ENCODE peak calls at places on chromosomes 11 and 22, in six cellular contexts. One of them, this sample, is unnamed.

GRCh38 chr11:100687630-100688395 is 725 bp downstream of the ARHGAP42 start:
- DNase-seq in NB4: peak
- DNase-seq in upper lobe of left lung: no peak
- DNase-seq in stomach: peak
- DNase-seq in K562: peak
- DNase-seq in Peyer's patch: peak
- DNase-seq in this sample: no peak

GRCh38 chr11:17395978-17396377 is 7.5 kb upstream of the KCNJ11 start:
- DNase-seq in NB4: no peak
- DNase-seq in upper lobe of left lung: no peak
- DNase-seq in stomach: no peak
- DNase-seq in K562: no peak
- DNase-seq in Peyer's patch: no peak
- DNase-seq in this sample: no peak

GRCh38 chr22:42360348-42360747 is 71.9 kb downstream of the NFAM1 start:
- DNase-seq in NB4: no peak
- DNase-seq in upper lobe of left lung: no peak
- DNase-seq in stomach: peak
- DNase-seq in K562: no peak
- DNase-seq in Peyer's patch: no peak
- DNase-seq in this sample: no peak

GRCh38 chr11:116613201-116613910 is 159.4 kb downstream of the BUD13 start:
- DNase-seq in NB4: no peak
- DNase-seq in upper lobe of left lung: peak
- DNase-seq in stomach: peak
- DNase-seq in K562: no peak
- DNase-seq in Peyer's patch: no peak
- DNase-seq in this sample: no peak

GRCh38 chr11:46455816-46456215 is 64.2 kb upstream of the CHRM4 start:
- DNase-seq in NB4: no peak
- DNase-seq in upper lobe of left lung: no peak
- DNase-seq in stomach: no peak
- DNase-seq in K562: no peak
- DNase-seq in Peyer's patch: no peak
- DNase-seq in this sample: no peak

GRCh38 chr11:128904872-128905344 is 13.8 kb downstream of the KCNJ5 start:
- DNase-seq in NB4: peak
- DNase-seq in upper lobe of left lung: no peak
- DNase-seq in stomach: no peak
- DNase-seq in K562: peak
- DNase-seq in Peyer's patch: peak
- DNase-seq in this sample: no peak

GRCh38 chr11:36339899-36340298 is 43.8 kb downstream of the PRR5L start:
- DNase-seq in NB4: no peak
- DNase-seq in upper lobe of left lung: no peak
- DNase-seq in stomach: no peak
- DNase-seq in K562: no peak
- DNase-seq in Peyer's patch: no peak
- DNase-seq in this sample: no peak

GRCh38 chr11:131136476-131136875 is 220.2 kb upstream of the SNX19 start:
- DNase-seq in NB4: no peak
- DNase-seq in upper lobe of left lung: no peak
- DNase-seq in stomach: no peak
- DNase-seq in K562: no peak
- DNase-seq in Peyer's patch: no peak
- DNase-seq in this sample: no peak

GRCh38 chr11:74090701-74091100 is 80.1 kb downstream of the C2CD3 start:
- DNase-seq in NB4: peak
- DNase-seq in upper lobe of left lung: no peak
- DNase-seq in stomach: no peak
- DNase-seq in K562: no peak
- DNase-seq in Peyer's patch: no peak
- DNase-seq in this sample: no peak

GRCh38 chr11:75635009-75635909 is 33.6 kb downstream of the MAP6 start:
- DNase-seq in NB4: no peak
- DNase-seq in upper lobe of left lung: no peak
- DNase-seq in stomach: no peak
- DNase-seq in K562: no peak
- DNase-seq in Peyer's patch: no peak
- DNase-seq in this sample: no peak

GRCh38 chr11:62928011-62928410 is 6.8 kb upstream of the CHRM1 start:
- DNase-seq in NB4: no peak
- DNase-seq in upper lobe of left lung: peak
- DNase-seq in stomach: no peak
- DNase-seq in K562: no peak
- DNase-seq in Peyer's patch: no peak
- DNase-seq in this sample: no peak

GRCh38 chr11:68583047-68583446 is 101.3 kb upstream of the GAL start:
- DNase-seq in NB4: no peak
- DNase-seq in upper lobe of left lung: no peak
- DNase-seq in stomach: no peak
- DNase-seq in K562: no peak
- DNase-seq in Peyer's patch: no peak
- DNase-seq in this sample: no peak

GRCh38 chr22:36467946-36468345 is 13.5 kb downstream of the TXN2 start:
- DNase-seq in NB4: peak
- DNase-seq in upper lobe of left lung: no peak
- DNase-seq in stomach: no peak
- DNase-seq in K562: peak
- DNase-seq in Peyer's patch: no peak
- DNase-seq in this sample: no peak
- TF ChIP-seq POLR2A in NB4: no peak
- TF ChIP-seq POLR2A in upper lobe of left lung: no peak
- TF ChIP-seq POLR2A in stomach: no peak
- TF ChIP-seq POLR2A in K562: no peak
- TF ChIP-seq POLR2A in Peyer's patch: no peak
- TF ChIP-seq POLR2A in this sample: no peak

DNA sequence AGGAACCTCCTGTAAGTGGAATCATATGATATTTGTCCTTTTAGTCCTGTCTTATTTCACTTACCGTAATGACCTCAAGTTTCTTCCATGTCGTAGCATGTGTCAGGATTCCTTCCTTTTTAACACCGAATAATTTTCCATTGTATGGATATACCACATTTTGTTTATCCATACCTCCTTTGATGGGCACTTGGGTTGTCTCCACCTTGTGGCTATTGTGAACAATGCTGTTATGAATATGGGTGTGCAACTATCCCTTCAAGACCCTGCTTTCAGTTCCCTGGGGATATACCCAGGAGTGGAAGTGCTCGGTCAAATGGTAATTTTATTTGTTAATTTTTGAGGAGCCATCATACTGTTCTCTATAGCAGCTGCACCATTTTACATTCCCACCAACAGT is 244.9 kb upstream of the BLID start:
- DNase-seq in NB4: peak
- DNase-seq in upper lobe of left lung: no peak
- DNase-seq in stomach: no peak
- DNase-seq in K562: no peak
- DNase-seq in Peyer's patch: no peak
- DNase-seq in this sample: no peak
- TF ChIP-seq CTCF in NB4: peak
- TF ChIP-seq CTCF in upper lobe of left lung: no peak
- TF ChIP-seq CTCF in stomach: no peak
- TF ChIP-seq CTCF in K562: no peak
- TF ChIP-seq CTCF in Peyer's patch: no peak
- TF ChIP-seq CTCF in this sample: no peak

GRCh38 chr22:49961601-49962011 is 1.0 kb downstream of the PIM3 start:
- DNase-seq in NB4: no peak
- DNase-seq in upper lobe of left lung: peak
- DNase-seq in stomach: no peak
- DNase-seq in K562: no peak
- DNase-seq in Peyer's patch: no peak
- DNase-seq in this sample: peak

GRCh38 chr22:49959782-49960158 is 802 bp upstream of the PIM3 start:
- DNase-seq in NB4: no peak
- DNase-seq in upper lobe of left lung: no peak
- DNase-seq in stomach: peak
- DNase-seq in K562: no peak
- DNase-seq in Peyer's patch: peak
- DNase-seq in this sample: no peak

GRCh38 chr22:49960967-49961600 is 512 bp downstream of the PIM3 start:
- DNase-seq in NB4: peak
- DNase-seq in upper lobe of left lung: peak
- DNase-seq in stomach: peak
- DNase-seq in K562: peak
- DNase-seq in Peyer's patch: peak
- DNase-seq in this sample: peak

GRCh38 chr22:49958961-49959781 is 1.4 kb upstream of the PIM3 start:
- DNase-seq in NB4: no peak
- DNase-seq in upper lobe of left lung: peak
- DNase-seq in stomach: peak
- DNase-seq in K562: peak
- DNase-seq in Peyer's patch: no peak
- DNase-seq in this sample: peak

DNA sequence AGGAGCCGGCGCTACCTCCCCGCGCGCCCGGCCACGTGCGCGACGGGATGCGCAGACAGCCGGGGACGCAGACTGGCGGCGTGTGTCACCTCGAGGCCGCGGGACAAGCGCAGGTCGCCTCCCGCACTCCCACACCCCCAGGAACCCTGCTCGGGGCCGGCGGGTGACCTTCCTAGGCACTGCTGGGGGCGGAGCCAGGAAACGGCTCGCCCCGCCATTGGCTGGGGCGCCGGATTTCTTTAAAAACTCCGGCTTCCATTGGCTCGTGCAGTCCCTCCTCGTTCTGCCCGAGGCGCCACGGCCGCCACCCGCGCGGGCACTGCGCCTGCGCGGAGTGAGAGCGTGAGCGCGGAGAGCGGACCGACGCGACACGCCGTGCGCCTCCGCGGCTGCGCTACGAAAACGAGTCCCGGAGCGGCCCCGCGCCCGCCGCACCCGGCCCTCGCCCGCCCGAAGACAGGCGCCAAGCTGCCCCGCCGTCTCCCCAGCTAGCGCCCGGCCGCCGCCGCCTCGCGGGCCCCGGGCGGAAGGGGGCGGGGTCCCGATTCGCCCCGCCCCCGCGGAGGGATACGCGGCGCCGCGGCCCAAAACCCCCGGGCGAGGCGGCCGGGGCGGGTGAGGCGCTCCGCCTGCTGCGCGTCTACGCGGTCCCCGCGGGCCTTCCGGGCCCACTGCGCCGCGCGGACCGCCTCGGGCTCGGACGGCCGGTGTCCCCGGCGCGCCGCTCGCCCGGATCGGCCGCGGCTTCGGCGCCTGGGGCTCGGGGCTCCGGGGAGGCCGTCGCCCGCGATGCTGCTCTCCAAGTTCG is at the start of gene PIM3:
- DNase-seq in NB4: peak
- DNase-seq in upper lobe of left lung: peak
- DNase-seq in stomach: peak
- DNase-seq in K562: peak
- DNase-seq in Peyer's patch: peak
- DNase-seq in this sample: peak
- TF ChIP-seq POLR2A in NB4: peak
- TF ChIP-seq POLR2A in upper lobe of left lung: peak
- TF ChIP-seq POLR2A in stomach: no peak
- TF ChIP-seq POLR2A in K562: peak
- TF ChIP-seq POLR2A in Peyer's patch: peak
- TF ChIP-seq POLR2A in this sample: no peak

GRCh38 chr11:119479685-119480275 is 56.8 kb upstream of the THY1 start:
- DNase-seq in NB4: peak
- DNase-seq in upper lobe of left lung: no peak
- DNase-seq in stomach: no peak
- DNase-seq in K562: peak
- DNase-seq in Peyer's patch: peak
- DNase-seq in this sample: no peak
- TF ChIP-seq CTCF in NB4: peak
- TF ChIP-seq CTCF in upper lobe of left lung: no peak
- TF ChIP-seq CTCF in stomach: no peak
- TF ChIP-seq CTCF in K562: peak
- TF ChIP-seq CTCF in Peyer's patch: no peak
- TF ChIP-seq CTCF in this sample: no peak

GRCh38 chr11:45182902-45183301 is 36.5 kb downstream of the PRDM11 start:
- DNase-seq in NB4: peak
- DNase-seq in upper lobe of left lung: peak
- DNase-seq in stomach: peak
- DNase-seq in K562: peak
- DNase-seq in Peyer's patch: peak
- DNase-seq in this sample: no peak

GRCh38 chr11:45181595-45182550 is 35.4 kb downstream of the PRDM11 start:
- DNase-seq in NB4: no peak
- DNase-seq in upper lobe of left lung: no peak
- DNase-seq in stomach: no peak
- DNase-seq in K562: no peak
- DNase-seq in Peyer's patch: no peak
- DNase-seq in this sample: peak

GRCh38 chr11:45187375-45187774 is 40.9 kb downstream of the PRDM11 start:
- DNase-seq in NB4: no peak
- DNase-seq in upper lobe of left lung: no peak
- DNase-seq in stomach: no peak
- DNase-seq in K562: no peak
- DNase-seq in Peyer's patch: no peak
- DNase-seq in this sample: no peak

GRCh38 chr11:45185228-45185729 is 38.8 kb downstream of the PRDM11 start:
- DNase-seq in NB4: peak
- DNase-seq in upper lobe of left lung: no peak
- DNase-seq in stomach: no peak
- DNase-seq in K562: peak
- DNase-seq in Peyer's patch: no peak
- DNase-seq in this sample: no peak

DNA sequence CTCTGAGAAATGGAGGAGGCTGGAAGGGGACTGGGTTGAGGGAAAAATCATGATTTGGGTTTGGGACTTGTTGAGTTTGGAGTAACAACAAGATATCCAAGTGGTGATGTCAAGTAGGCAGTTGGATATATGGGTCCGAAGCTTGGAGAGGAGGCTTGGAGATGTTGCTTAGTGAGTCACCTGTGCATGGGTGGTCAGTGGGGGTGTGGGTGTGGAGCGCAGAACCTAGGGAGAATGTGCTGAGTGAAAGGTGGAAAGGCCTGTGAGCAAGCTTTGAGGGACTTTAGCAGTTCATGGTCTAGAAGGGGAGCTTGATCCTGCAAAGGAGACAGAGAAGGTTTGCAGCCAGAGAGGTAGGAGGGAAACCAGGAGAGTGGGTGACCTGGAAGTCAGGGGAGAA is 38.2 kb downstream of the PRDM11 start:
- DNase-seq in NB4: no peak
- DNase-seq in upper lobe of left lung: no peak
- DNase-seq in stomach: no peak
- DNase-seq in K562: no peak
- DNase-seq in Peyer's patch: no peak
- DNase-seq in this sample: peak
- TF ChIP-seq POLR2A in NB4: no peak
- TF ChIP-seq POLR2A in upper lobe of left lung: no peak
- TF ChIP-seq POLR2A in stomach: no peak
- TF ChIP-seq POLR2A in K562: no peak
- TF ChIP-seq POLR2A in Peyer's patch: no peak
- TF ChIP-seq POLR2A in this sample: no peak